ENCODE peak calls at places on chromosomes 11 and 22, in four cellular contexts. I is GM23338, E is lower lobe of right lung, W is SK-N-SH. C is an unnamed sample. For H3K4me1, the result is how much of the 10 kb centered on the place peaks cover.

GRCh38 chr11:76680517-76681425 is 10.2 kb upstream of the LRRC32 start:
- DNase-seq in I (peak), E (peak), W (peak), C (peak)

GRCh38 chr11:77705877-77706579 is 68.4 kb upstream of the CLNS1A start:
- DNase-seq in I (no peak), E (no peak), W (no peak), C (no peak)

GRCh38 chr22:44541671-44542319 is 43.8 kb upstream of the RTL6 start:
- DNase-seq in I (no peak), E (no peak), W (no peak), C (no peak)

GRCh38 chr22:41132555-41132954 is 40.2 kb downstream of the EP300 start:
- DNase-seq in I (no peak), E (no peak), W (no peak), C (no peak)

GRCh38 chr11:47061429-47062178 is 115.1 kb downstream of the ARFGAP2 start:
- DNase-seq in I (peak), E (no peak), W (peak), C (no peak)

GRCh38 chr11:71505001-71505400 is 22.1 kb upstream of the KRTAP5-7 start:
- DNase-seq in I (no peak), E (no peak), W (peak), C (no peak)

GRCh38 chr11:64868904-64869570 is 9.4 kb downstream of the EHD1 start:
- DNase-seq in I (no peak), E (no peak), W (no peak), C (peak)

GRCh38 chr11:31646206-31646605 is 136.6 kb downstream of the ELP4 start:
- DNase-seq in I (no peak), E (no peak), W (no peak), C (no peak)

GRCh38 chr11:102017029-102017428 is 30.2 kb upstream of the CFAP300 start:
- DNase-seq in I (no peak), E (no peak), W (no peak), C (no peak)

GRCh38 chr11:20164152-20164551 is 3.9 kb upstream of the DBX1 start:
- DNase-seq in I (peak), E (no peak), W (no peak), C (no peak)

GRCh38 chr11:8093931-8094575 is 13.0 kb downstream of the TUB start:
- DNase-seq in I (no peak), E (no peak), W (no peak), C (peak)

GRCh38 chr11:111735262-111736116 is 30.7 kb downstream of the PPP2R1B start:
- DNase-seq in I (no peak), E (no peak), W (peak), C (peak)

GRCh38 chr22:26589845-26590524 is at the start of gene TPST2:
- DNase-seq in I (peak), E (peak), W (peak), C (peak)

GRCh38 chr11:64000026-64000739 is 13.9 kb downstream of the OTUB1 start:
- DNase-seq in I (peak), E (peak), W (peak), C (peak)

GRCh38 chr11:101582242-101583052 is 1.4 kb downstream of the TRPC6 start:
- DNase-seq in I (peak), E (no peak), W (peak), C (peak)

GRCh38 chr11:101030015-101030414 is 99.6 kb downstream of the PGR start:
- DNase-seq in I (no peak), E (no peak), W (no peak), C (no peak)

GRCh38 chr11:92681606-92682005 is 287.8 kb upstream of the MTNR1B start:
- DNase-seq in I (no peak), E (no peak), W (no peak), C (no peak)

GRCh38 chr11:70233034-70233433 is 29.9 kb downstream of the FADD start:
- DNase-seq in I (no peak), E (no peak), W (no peak), C (no peak)

GRCh38 chr11:116109228-116109627 is 605.0 kb upstream of the CADM1 start:
- DNase-seq in I (no peak), E (no peak), W (no peak), C (no peak)

GRCh38 chr11:66936326-66936725 is 21.9 kb downstream of the PC start:
- DNase-seq in I (no peak), E (no peak), W (no peak), C (no peak)

GRCh38 chr11:77200869-77201268 is 72.8 kb downstream of the MYO7A start:
- DNase-seq in I (no peak), E (peak), W (no peak), C (peak)

GRCh38 chr22:18997925-18998315 is 61.8 kb upstream of the PRODH start:
- DNase-seq in I (peak), E (no peak), W (no peak), C (no peak)

GRCh38 chr11:72642815-72643511 is 31.3 kb downstream of the PDE2A start:
- DNase-seq in I (peak), E (peak), W (peak), C (peak)

GRCh38 chr11:120709808-120710207 is 198.3 kb downstream of the GRIK4 start:
- DNase-seq in I (no peak), E (no peak), W (no peak), C (no peak)

GRCh38 chr11:19934828-19935259 is 222.2 kb downstream of the NAV2 start:
- DNase-seq in I (no peak), E (no peak), W (no peak), C (no peak)

GRCh38 chr22:32539631-32540449 is 65.2 kb downstream of the FBXO7 start:
- DNase-seq in I (no peak), E (no peak), W (no peak), C (no peak)

GRCh38 chr11:30914143-30914762 is 328.1 kb upstream of the MPPED2 start:
- DNase-seq in I (peak), E (peak), W (peak), C (peak)

GRCh38 chr11:8372641-8373381 is 109.1 kb upstream of the LMO1 start:
- DNase-seq in I (no peak), E (no peak), W (no peak), C (peak)

GRCh38 chr22:33853200-33854097 is 66.8 kb downstream of the LARGE1 start:
- DNase-seq in I (peak), E (peak), W (peak), C (peak)

GRCh38 chr11:4611986-4612385 is 4.0 kb upstream of the TRIM68 start:
- DNase-seq in I (no peak), E (no peak), W (no peak), C (no peak)

GRCh38 chr11:71454470-71455113 is 1.6 kb downstream of the NADSYN1 start:
- DNase-seq in I (no peak), E (no peak), W (no peak), C (peak)

GRCh38 chr11:57597461-57597892 is at the start of gene SERPING1:
- DNase-seq in I (peak), E (peak), W (no peak), C (peak)
- H3K27ac ChIP-seq in I (peak), E (peak), W (no peak), C (peak)

GRCh38 chr11:12769834-12770345 is 95.7 kb downstream of the TEAD1 start:
- DNase-seq in I (peak), E (no peak), W (no peak), C (no peak)
- H3K4me3 ChIP-seq in I (no peak), E (no peak), W (no peak), C (no peak)

GRCh38 chr22:36347094-36347493 is 40.7 kb downstream of the MYH9 start:
- DNase-seq in I (no peak), E (no peak), W (no peak), C (no peak)
- H3K4me1 ChIP-seq in I (under half), E (half or more), W (under half), C (half or more)

GRCh38 chr11:61908730-61909622 is 8.4 kb downstream of the RAB3IL1 start:
- DNase-seq in I (peak), E (peak), W (no peak), C (peak)
- H3K27ac ChIP-seq in I (no peak), E (no peak), W (no peak), C (no peak)

GRCh38 chr22:27805841-27806240 is 4.3 kb upstream of the MN1 start:
- DNase-seq in I (no peak), E (no peak), W (no peak), C (no peak)

GRCh38 chr22:27804016-27804415 is 2.5 kb upstream of the MN1 start:
- DNase-seq in I (no peak), E (no peak), W (no peak), C (no peak)

GRCh38 chr22:27801616-27802388 is at the start of gene MN1:
- DNase-seq in I (peak), E (no peak), W (peak), C (no peak)

GRCh38 chr22:27802389-27803079 is 978 bp upstream of the MN1 start:
- DNase-seq in I (no peak), E (no peak), W (no peak), C (no peak)

GRCh38 chr22:27804683-27805297 is 3.2 kb upstream of the MN1 start:
- DNase-seq in I (peak), E (no peak), W (peak), C (no peak)
- H3K4me3 ChIP-seq in I (peak), E (no peak), W (no peak), C (no peak)

C was measured in spleen.